ENCODE peak calls at places on chromosomes 16 and 17, in six cellular contexts. Q is A549, P is endothelial cell of umbilical vein, K is K562, L is GM12878, D is HepG2. N is an unnamed sample.

GRCh38 chr17:538096-538973 is 176.3 kb downstream of the VPS53 start:
- DNase-seq in Q (no peak), P (peak), K (no peak), L (no peak), D (no peak), N (peak)

GRCh38 chr16:31508706-31509523 is 724 bp upstream of the RUSF1 start:
- DNase-seq in Q (no peak), P (no peak), K (no peak), L (no peak), D (peak), N (no peak)

GRCh38 chr17:35460354-35460851 is 11.8 kb upstream of the SLFN13 start:
- DNase-seq in Q (peak), P (no peak), K (peak), L (peak), D (no peak), N (no peak)

GRCh38 chr17:6713130-6713917 is at the start of gene SLC13A5:
- DNase-seq in Q (peak), P (peak), K (peak), L (no peak), D (peak), N (peak)

GRCh38 chr17:38914741-38915638 is 10.4 kb upstream of the LASP1NB start:
- DNase-seq in Q (no peak), P (no peak), K (peak), L (no peak), D (peak), N (no peak)

GRCh38 chr17:50102164-50102991 is 7.2 kb downstream of the PDK2 start:
- DNase-seq in Q (no peak), P (no peak), K (no peak), L (no peak), D (peak), N (no peak)

GRCh38 chr17:80637286-80637703 is 92.7 kb downstream of the RPTOR start:
- DNase-seq in Q (no peak), P (no peak), K (no peak), L (no peak), D (no peak), N (no peak)

GRCh38 chr16:54397838-54398237 is 111.3 kb upstream of the IRX3 start:
- DNase-seq in Q (no peak), P (no peak), K (no peak), L (no peak), D (no peak), N (peak)

GRCh38 chr16:79132745-79133144 is 467.8 kb downstream of the MAF start:
- DNase-seq in Q (no peak), P (no peak), K (no peak), L (no peak), D (no peak), N (no peak)

GRCh38 chr17:67879662-67880061 is 54.4 kb downstream of the BPTF start:
- DNase-seq in Q (no peak), P (no peak), K (no peak), L (no peak), D (no peak), N (no peak)

GRCh38 chr17:64196626-64197025 is 66.4 kb downstream of the TEX2 start:
- DNase-seq in Q (no peak), P (no peak), K (no peak), L (no peak), D (no peak), N (no peak)

GRCh38 chr17:38322156-38322779 is 21.5 kb downstream of the GPR179 start:
- DNase-seq in Q (peak), P (no peak), K (peak), L (no peak), D (peak), N (peak)

GRCh38 chr17:55283256-55283965 is 18.7 kb downstream of the HLF start:
- DNase-seq in Q (no peak), P (no peak), K (no peak), L (no peak), D (peak), N (no peak)

GRCh38 chr17:43570518-43570928 is 24.4 kb upstream of the ETV4 start:
- DNase-seq in Q (no peak), P (no peak), K (no peak), L (no peak), D (no peak), N (no peak)

DNA sequence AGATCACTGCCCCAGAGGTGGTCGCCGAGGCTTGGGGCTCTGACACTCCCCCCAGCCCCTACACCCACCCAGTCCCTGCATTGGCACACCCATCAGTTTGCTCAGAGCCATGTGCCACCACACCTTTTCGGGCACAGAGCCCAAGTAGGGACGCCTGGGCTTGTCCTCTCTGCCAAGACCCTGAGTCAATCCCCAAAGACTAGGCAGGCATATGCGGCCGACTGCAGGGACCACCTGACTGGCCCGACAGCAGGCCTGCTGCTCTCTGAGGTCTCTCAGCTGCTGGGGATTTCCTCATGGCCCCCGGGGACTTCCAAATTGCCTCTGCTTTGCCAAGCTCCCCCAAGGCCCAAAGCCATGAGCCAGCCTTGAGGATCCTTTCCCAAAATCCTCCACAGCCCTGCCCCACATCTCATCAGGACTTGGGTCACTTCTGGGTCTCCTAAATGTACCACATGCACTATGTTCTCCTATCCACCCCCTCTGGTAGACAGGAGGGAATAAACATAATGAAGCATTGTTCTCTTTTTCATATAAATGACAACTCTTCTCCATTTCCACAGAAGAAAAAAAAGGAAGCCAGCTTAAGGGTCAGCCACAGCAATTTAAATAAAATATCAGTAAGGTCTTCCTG is 30.6 kb downstream of the MYO18A start:
- DNase-seq in Q (no peak), P (no peak), K (no peak), L (no peak), D (no peak), N (peak)
- TF ChIP-seq MAX in Q (no peak), P (no peak), K (no peak), L (no peak), D (no peak), N (peak)

DNA sequence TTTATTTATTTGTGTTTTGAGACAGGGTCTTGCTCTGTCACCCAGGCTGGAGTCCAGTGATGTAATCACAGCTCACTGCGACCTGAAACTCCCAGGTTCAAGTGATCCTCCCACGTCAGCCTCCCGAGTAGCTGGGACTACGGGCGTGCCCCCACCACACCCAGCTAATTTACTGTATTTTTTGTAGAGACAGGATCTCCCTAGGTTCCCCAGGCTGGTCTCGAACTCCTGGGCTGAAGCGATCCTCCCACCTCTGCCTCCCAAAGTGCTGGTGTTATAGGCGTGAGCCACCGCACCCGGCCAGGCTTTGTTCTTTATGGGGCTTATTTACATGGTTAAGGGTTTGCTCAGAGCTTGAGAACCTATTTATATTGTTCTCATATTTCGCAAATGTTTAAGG is 5.8 kb upstream of the MEIOB start:
- DNase-seq in Q (no peak), P (no peak), K (no peak), L (no peak), D (no peak), N (no peak)
- TF ChIP-seq MYC in Q (no peak), P (no peak), K (no peak), L (no peak), D (no peak), N (no peak)

GRCh38 chr16:11639008-11639562 is 29.2 kb upstream of the SNN start:
- DNase-seq in Q (no peak), P (no peak), K (no peak), L (no peak), D (no peak), N (no peak)

GRCh38 chr16:11635679-11636171 is 32.5 kb upstream of the SNN start:
- DNase-seq in Q (no peak), P (no peak), K (no peak), L (no peak), D (no peak), N (no peak)

GRCh38 chr16:11637320-11637719 is 30.9 kb upstream of the SNN start:
- DNase-seq in Q (no peak), P (no peak), K (no peak), L (no peak), D (no peak), N (no peak)

GRCh38 chr16:11636172-11636721 is 32.0 kb upstream of the SNN start:
- DNase-seq in Q (no peak), P (no peak), K (no peak), L (no peak), D (peak), N (no peak)

DNA sequence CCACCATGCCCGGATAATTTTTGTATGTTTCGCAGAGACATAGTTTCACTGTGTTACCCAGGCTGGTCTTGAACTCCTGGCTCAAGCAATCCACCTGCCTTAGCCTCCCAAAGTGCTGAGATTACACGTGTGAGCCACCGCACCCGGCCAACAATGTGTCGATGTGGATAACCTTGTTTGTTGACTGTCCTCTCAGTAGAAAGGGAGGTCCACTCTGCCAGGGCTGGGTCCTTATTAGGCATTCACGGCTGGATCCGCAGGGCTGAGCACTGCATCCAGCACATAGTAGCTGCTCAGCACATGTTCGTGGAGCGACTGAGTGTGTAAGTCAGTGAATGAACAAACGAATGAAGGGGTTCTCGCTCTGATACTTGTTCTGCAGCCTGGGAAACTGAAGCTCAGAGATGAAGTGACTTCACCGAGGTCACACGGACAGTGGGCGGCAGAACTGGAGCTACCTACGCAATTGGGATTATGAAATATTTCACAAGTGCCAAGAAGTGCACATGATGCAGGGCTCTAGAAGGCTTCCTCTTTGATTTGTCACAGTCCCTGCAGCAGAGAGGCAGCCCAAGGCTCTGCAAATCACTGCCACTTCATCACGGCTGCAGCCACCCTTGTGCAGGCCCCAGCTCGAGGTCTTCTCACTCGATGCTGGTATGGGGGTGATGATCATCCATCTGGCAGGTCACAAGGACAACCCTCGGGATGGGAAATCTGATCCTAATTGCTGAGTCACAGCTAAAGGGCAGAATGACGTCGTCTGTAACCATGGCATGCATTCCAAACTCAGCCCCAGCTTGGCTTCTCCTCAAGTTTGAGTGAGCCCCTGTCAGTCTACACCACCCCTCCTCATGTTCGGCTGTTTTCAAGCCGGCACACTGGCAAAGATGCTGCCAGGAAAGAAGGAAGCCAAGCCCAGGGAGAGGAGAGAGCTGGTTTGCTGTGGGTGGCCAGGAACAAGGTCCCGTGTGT is 28.0 kb upstream of the SNN start:
- DNase-seq in Q (peak), P (peak), K (peak), L (no peak), D (peak), N (peak)
- TF ChIP-seq MAX in Q (peak), P (no peak), K (no peak), L (no peak), D (peak), N (peak)

GRCh38 chr17:81792675-81793615 is 11.0 kb upstream of the GCGR start:
- DNase-seq in Q (no peak), P (no peak), K (no peak), L (no peak), D (no peak), N (no peak)

GRCh38 chr17:81794074-81794476 is 9.9 kb upstream of the GCGR start:
- DNase-seq in Q (no peak), P (no peak), K (no peak), L (no peak), D (no peak), N (no peak)

GRCh38 chr17:81794509-81794908 is 9.4 kb upstream of the GCGR start:
- DNase-seq in Q (no peak), P (no peak), K (no peak), L (no peak), D (no peak), N (peak)
- TF ChIP-seq MYC in Q (no peak), P (no peak), K (no peak), L (no peak), D (no peak), N (no peak)

DNA sequence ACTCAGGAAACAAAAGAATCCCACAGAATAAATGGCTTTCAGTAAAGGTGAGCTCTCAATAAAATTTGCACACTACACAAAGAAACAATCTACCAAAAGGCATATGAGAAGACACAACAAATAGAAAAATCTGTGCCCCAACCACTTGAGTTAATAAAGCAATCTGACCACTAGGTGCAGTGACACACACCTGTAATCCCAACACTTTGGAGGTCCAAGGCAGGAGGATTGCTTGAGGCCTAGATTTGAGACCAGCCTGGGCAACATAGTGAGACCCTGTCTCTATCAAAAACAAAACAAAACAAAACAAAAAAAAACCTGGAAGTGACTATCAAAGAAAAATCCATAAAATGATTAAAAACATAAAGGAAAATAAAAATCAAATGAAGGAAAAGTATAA is 9.6 kb upstream of the ABCA5 start:
- DNase-seq in Q (no peak), P (no peak), K (no peak), L (no peak), D (no peak), N (no peak)
- TF ChIP-seq MAX in Q (no peak), P (no peak), K (no peak), L (no peak), D (no peak), N (no peak)

GRCh38 chr17:1703063-1703462 is 7.1 kb downstream of the TLCD2 start:
- DNase-seq in Q (no peak), P (no peak), K (no peak), L (no peak), D (no peak), N (no peak)
- TF ChIP-seq MYC in Q (no peak), P (no peak), K (no peak), L (no peak), D (no peak), N (no peak)

N was measured in NB4.